ENCODE peak calls at places on chromosome 9, in seven cellular contexts. One of them, this sample, is unnamed.

GRCh38 chr9:17782750-17783149 is 203.9 kb downstream of the SH3GL2 start:
- DNase-seq in AG10803: no peak
- DNase-seq in astrocyte of the spinal cord: no peak
- DNase-seq in cardiac muscle cell: no peak
- DNase-seq in brain microvascular endothelial cell: no peak
- DNase-seq in HFF-Myc: no peak
- DNase-seq in fibroblast of pulmonary artery: no peak
- DNase-seq in this sample: no peak

GRCh38 chr9:93968451-93969327 is 13.5 kb upstream of the BARX1 start:
- DNase-seq in AG10803: no peak
- DNase-seq in astrocyte of the spinal cord: peak
- DNase-seq in cardiac muscle cell: no peak
- DNase-seq in brain microvascular endothelial cell: peak
- DNase-seq in HFF-Myc: no peak
- DNase-seq in fibroblast of pulmonary artery: no peak
- DNase-seq in this sample: no peak

GRCh38 chr9:124486778-124487490 is 20.3 kb downstream of the NR5A1 start:
- DNase-seq in AG10803: no peak
- DNase-seq in astrocyte of the spinal cord: no peak
- DNase-seq in cardiac muscle cell: no peak
- DNase-seq in brain microvascular endothelial cell: no peak
- DNase-seq in HFF-Myc: no peak
- DNase-seq in fibroblast of pulmonary artery: no peak
- DNase-seq in this sample: no peak

GRCh38 chr9:109889456-109889855 is 109.5 kb downstream of the PALM2AKAP2 start:
- DNase-seq in AG10803: no peak
- DNase-seq in astrocyte of the spinal cord: no peak
- DNase-seq in cardiac muscle cell: no peak
- DNase-seq in brain microvascular endothelial cell: no peak
- DNase-seq in HFF-Myc: no peak
- DNase-seq in fibroblast of pulmonary artery: peak
- DNase-seq in this sample: no peak

GRCh38 chr9:127608104-127608966 is 3.7 kb upstream of the STXBP1 start:
- DNase-seq in AG10803: no peak
- DNase-seq in astrocyte of the spinal cord: no peak
- DNase-seq in cardiac muscle cell: peak
- DNase-seq in brain microvascular endothelial cell: no peak
- DNase-seq in HFF-Myc: no peak
- DNase-seq in fibroblast of pulmonary artery: peak
- DNase-seq in this sample: no peak

GRCh38 chr9:130940693-130941576 is 1.9 kb upstream of the FIBCD1 start:
- DNase-seq in AG10803: no peak
- DNase-seq in astrocyte of the spinal cord: no peak
- DNase-seq in cardiac muscle cell: peak
- DNase-seq in brain microvascular endothelial cell: no peak
- DNase-seq in HFF-Myc: no peak
- DNase-seq in fibroblast of pulmonary artery: peak
- DNase-seq in this sample: no peak

GRCh38 chr9:37706290-37706689 is 47.3 kb upstream of the TRMT10B start:
- DNase-seq in AG10803: peak
- DNase-seq in astrocyte of the spinal cord: peak
- DNase-seq in cardiac muscle cell: no peak
- DNase-seq in brain microvascular endothelial cell: no peak
- DNase-seq in HFF-Myc: no peak
- DNase-seq in fibroblast of pulmonary artery: no peak
- DNase-seq in this sample: no peak

GRCh38 chr9:133141833-133142594 is 21.0 kb upstream of the RALGDS start:
- DNase-seq in AG10803: no peak
- DNase-seq in astrocyte of the spinal cord: no peak
- DNase-seq in cardiac muscle cell: no peak
- DNase-seq in brain microvascular endothelial cell: no peak
- DNase-seq in HFF-Myc: no peak
- DNase-seq in fibroblast of pulmonary artery: no peak
- DNase-seq in this sample: no peak

GRCh38 chr9:136837146-136837855 is 5.0 kb upstream of the AJM1 start:
- DNase-seq in AG10803: no peak
- DNase-seq in astrocyte of the spinal cord: no peak
- DNase-seq in cardiac muscle cell: no peak
- DNase-seq in brain microvascular endothelial cell: no peak
- DNase-seq in HFF-Myc: no peak
- DNase-seq in fibroblast of pulmonary artery: no peak
- DNase-seq in this sample: no peak

GRCh38 chr9:32500768-32501167 is 25.2 kb downstream of the RIGI start:
- DNase-seq in AG10803: no peak
- DNase-seq in astrocyte of the spinal cord: peak
- DNase-seq in cardiac muscle cell: no peak
- DNase-seq in brain microvascular endothelial cell: peak
- DNase-seq in HFF-Myc: peak
- DNase-seq in fibroblast of pulmonary artery: peak
- DNase-seq in this sample: no peak

GRCh38 chr9:137326436-137327060 is 24.5 kb upstream of the NRARP start:
- DNase-seq in AG10803: no peak
- DNase-seq in astrocyte of the spinal cord: no peak
- DNase-seq in cardiac muscle cell: no peak
- DNase-seq in brain microvascular endothelial cell: no peak
- DNase-seq in HFF-Myc: no peak
- DNase-seq in fibroblast of pulmonary artery: no peak
- DNase-seq in this sample: no peak

GRCh38 chr9:130220351-130220750 is 45.2 kb upstream of the HMCN2 start:
- DNase-seq in AG10803: peak
- DNase-seq in astrocyte of the spinal cord: no peak
- DNase-seq in cardiac muscle cell: peak
- DNase-seq in brain microvascular endothelial cell: no peak
- DNase-seq in HFF-Myc: no peak
- DNase-seq in fibroblast of pulmonary artery: peak
- DNase-seq in this sample: peak

GRCh38 chr9:84953797-84954695 is 284.5 kb downstream of the NTRK2 start:
- DNase-seq in AG10803: peak
- DNase-seq in astrocyte of the spinal cord: peak
- DNase-seq in cardiac muscle cell: peak
- DNase-seq in brain microvascular endothelial cell: peak
- DNase-seq in HFF-Myc: peak
- DNase-seq in fibroblast of pulmonary artery: peak
- DNase-seq in this sample: peak

GRCh38 chr9:127161081-127161621 is 38.7 kb upstream of the ANGPTL2 start:
- DNase-seq in AG10803: no peak
- DNase-seq in astrocyte of the spinal cord: no peak
- DNase-seq in cardiac muscle cell: no peak
- DNase-seq in brain microvascular endothelial cell: no peak
- DNase-seq in HFF-Myc: no peak
- DNase-seq in fibroblast of pulmonary artery: no peak
- DNase-seq in this sample: no peak

GRCh38 chr9:2420488-2421056 is 201.0 kb upstream of the VLDLR start:
- DNase-seq in AG10803: no peak
- DNase-seq in astrocyte of the spinal cord: no peak
- DNase-seq in cardiac muscle cell: no peak
- DNase-seq in brain microvascular endothelial cell: no peak
- DNase-seq in HFF-Myc: no peak
- DNase-seq in fibroblast of pulmonary artery: no peak
- DNase-seq in this sample: no peak

GRCh38 chr9:120715331-120715924 is 1.2 kb upstream of the MEGF9 start:
- DNase-seq in AG10803: peak
- DNase-seq in astrocyte of the spinal cord: peak
- DNase-seq in cardiac muscle cell: no peak
- DNase-seq in brain microvascular endothelial cell: peak
- DNase-seq in HFF-Myc: peak
- DNase-seq in fibroblast of pulmonary artery: peak
- DNase-seq in this sample: peak

GRCh38 chr9:137127301-137128157 is 11.4 kb upstream of the GRIN1 start:
- DNase-seq in AG10803: no peak
- DNase-seq in astrocyte of the spinal cord: no peak
- DNase-seq in cardiac muscle cell: no peak
- DNase-seq in brain microvascular endothelial cell: no peak
- DNase-seq in HFF-Myc: no peak
- DNase-seq in fibroblast of pulmonary artery: peak
- DNase-seq in this sample: peak

GRCh38 chr9:5958273-5958672 is 57.2 kb downstream of the RANBP6 start:
- DNase-seq in AG10803: no peak
- DNase-seq in astrocyte of the spinal cord: no peak
- DNase-seq in cardiac muscle cell: no peak
- DNase-seq in brain microvascular endothelial cell: no peak
- DNase-seq in HFF-Myc: no peak
- DNase-seq in fibroblast of pulmonary artery: no peak
- DNase-seq in this sample: no peak

GRCh38 chr9:14677872-14678271 is 15.4 kb downstream of the ZDHHC21 start:
- DNase-seq in AG10803: peak
- DNase-seq in astrocyte of the spinal cord: no peak
- DNase-seq in cardiac muscle cell: no peak
- DNase-seq in brain microvascular endothelial cell: no peak
- DNase-seq in HFF-Myc: no peak
- DNase-seq in fibroblast of pulmonary artery: no peak
- DNase-seq in this sample: no peak

DNA sequence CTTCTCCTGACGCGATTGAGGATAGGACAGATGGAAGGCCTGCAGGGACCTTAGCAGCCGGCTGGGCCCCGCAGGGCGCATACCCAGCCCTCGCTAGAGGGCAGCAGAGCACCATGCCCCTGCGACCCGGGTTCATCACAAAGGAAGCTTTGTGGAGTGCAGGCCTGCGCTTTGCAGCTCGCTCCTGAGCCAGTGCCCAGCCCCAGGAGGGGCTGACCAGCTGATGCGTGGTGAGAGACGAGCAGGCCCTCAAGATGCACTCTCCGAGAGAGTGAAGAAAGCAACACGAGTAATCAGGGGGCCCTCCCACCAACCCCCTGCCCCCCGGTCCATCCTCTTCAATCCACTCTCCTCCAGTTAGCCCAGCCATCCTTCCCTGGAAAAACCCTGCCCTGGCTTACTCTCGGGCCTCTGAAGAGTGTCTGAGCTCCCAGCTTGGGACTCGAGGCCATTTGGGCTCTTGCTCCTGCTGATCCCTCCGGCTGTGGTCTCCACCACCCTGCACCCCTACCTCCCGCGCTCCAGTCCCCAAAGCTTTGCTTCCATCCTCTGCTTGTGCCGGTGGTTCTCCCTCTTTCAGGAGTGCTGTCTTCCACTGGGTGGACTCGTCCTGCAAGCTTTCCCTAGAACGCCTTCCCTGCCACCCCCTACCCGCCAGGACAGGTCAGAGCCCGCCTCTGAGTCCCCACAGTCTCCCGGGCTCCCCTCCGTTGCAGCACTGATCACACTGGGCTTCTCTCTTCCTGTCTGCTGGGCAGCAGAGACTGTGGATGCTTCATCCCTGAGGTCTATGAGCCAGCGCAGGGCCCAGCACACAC is 9.1 kb upstream of the KIF12 start:
- DNase-seq in AG10803: peak
- DNase-seq in astrocyte of the spinal cord: peak
- DNase-seq in cardiac muscle cell: peak
- DNase-seq in brain microvascular endothelial cell: peak
- DNase-seq in HFF-Myc: peak
- DNase-seq in fibroblast of pulmonary artery: peak
- DNase-seq in this sample: peak
- H3K4me3 ChIP-seq in AG10803: no peak
- H3K4me3 ChIP-seq in astrocyte of the spinal cord: no peak
- H3K4me3 ChIP-seq in cardiac muscle cell: no peak
- H3K4me3 ChIP-seq in brain microvascular endothelial cell: no peak
- H3K4me3 ChIP-seq in HFF-Myc: no peak
- H3K4me3 ChIP-seq in fibroblast of pulmonary artery: no peak
- H3K4me3 ChIP-seq in this sample: no peak

GRCh38 chr9:96449844-96450612 is at the start of gene HABP4:
- DNase-seq in AG10803: peak
- DNase-seq in astrocyte of the spinal cord: peak
- DNase-seq in cardiac muscle cell: peak
- DNase-seq in brain microvascular endothelial cell: peak
- DNase-seq in HFF-Myc: peak
- DNase-seq in fibroblast of pulmonary artery: peak
- DNase-seq in this sample: peak

GRCh38 chr9:96450613-96451544 is 910 bp downstream of the HABP4 start:
- DNase-seq in AG10803: peak
- DNase-seq in astrocyte of the spinal cord: peak
- DNase-seq in cardiac muscle cell: peak
- DNase-seq in brain microvascular endothelial cell: peak
- DNase-seq in HFF-Myc: no peak
- DNase-seq in fibroblast of pulmonary artery: peak
- DNase-seq in this sample: peak

GRCh38 chr9:96457266-96457665 is 7.3 kb downstream of the HABP4 start:
- DNase-seq in AG10803: no peak
- DNase-seq in astrocyte of the spinal cord: no peak
- DNase-seq in cardiac muscle cell: no peak
- DNase-seq in brain microvascular endothelial cell: no peak
- DNase-seq in HFF-Myc: no peak
- DNase-seq in fibroblast of pulmonary artery: peak
- DNase-seq in this sample: no peak

GRCh38 chr9:96449522-96449843 is 486 bp upstream of the HABP4 start:
- DNase-seq in AG10803: no peak
- DNase-seq in astrocyte of the spinal cord: no peak
- DNase-seq in cardiac muscle cell: no peak
- DNase-seq in brain microvascular endothelial cell: no peak
- DNase-seq in HFF-Myc: no peak
- DNase-seq in fibroblast of pulmonary artery: no peak
- DNase-seq in this sample: no peak

DNA sequence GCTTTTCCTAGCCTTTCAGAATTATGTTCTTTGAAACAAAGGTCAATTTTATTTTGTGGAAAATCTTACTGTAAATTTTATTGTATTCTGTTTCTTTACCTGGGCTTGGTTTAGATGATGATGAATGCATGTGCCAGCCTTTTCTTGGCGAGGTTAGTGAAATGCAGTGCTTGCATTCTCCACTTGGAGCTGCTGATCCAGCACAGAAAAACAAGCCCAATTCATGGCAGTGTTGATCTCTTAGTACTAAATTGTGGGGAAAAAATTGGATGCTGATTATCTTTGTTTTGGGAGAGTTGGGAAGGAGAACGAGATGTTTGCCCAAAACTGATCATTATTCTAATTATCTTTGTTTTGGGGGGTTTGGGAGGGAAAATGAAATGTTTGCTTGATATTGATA is 3.7 kb downstream of the HABP4 start:
- DNase-seq in AG10803: peak
- DNase-seq in astrocyte of the spinal cord: peak
- DNase-seq in cardiac muscle cell: peak
- DNase-seq in brain microvascular endothelial cell: peak
- DNase-seq in HFF-Myc: no peak
- DNase-seq in fibroblast of pulmonary artery: peak
- DNase-seq in this sample: peak
- TF ChIP-seq CTCF in AG10803: peak
- TF ChIP-seq CTCF in astrocyte of the spinal cord: peak
- TF ChIP-seq CTCF in cardiac muscle cell: peak
- TF ChIP-seq CTCF in brain microvascular endothelial cell: peak
- TF ChIP-seq CTCF in HFF-Myc: peak
- TF ChIP-seq CTCF in fibroblast of pulmonary artery: peak
- TF ChIP-seq CTCF in this sample: peak

GRCh38 chr9:8751531-8751930 is 952.0 kb upstream of the DMAC1 start:
- DNase-seq in AG10803: no peak
- DNase-seq in astrocyte of the spinal cord: peak
- DNase-seq in cardiac muscle cell: no peak
- DNase-seq in brain microvascular endothelial cell: no peak
- DNase-seq in HFF-Myc: no peak
- DNase-seq in fibroblast of pulmonary artery: no peak
- DNase-seq in this sample: peak

GRCh38 chr9:8745347-8745746 is 945.8 kb upstream of the DMAC1 start:
- DNase-seq in AG10803: no peak
- DNase-seq in astrocyte of the spinal cord: no peak
- DNase-seq in cardiac muscle cell: no peak
- DNase-seq in brain microvascular endothelial cell: no peak
- DNase-seq in HFF-Myc: no peak
- DNase-seq in fibroblast of pulmonary artery: no peak
- DNase-seq in this sample: no peak

GRCh38 chr9:8750639-8751041 is 951.1 kb upstream of the DMAC1 start:
- DNase-seq in AG10803: no peak
- DNase-seq in astrocyte of the spinal cord: peak
- DNase-seq in cardiac muscle cell: peak
- DNase-seq in brain microvascular endothelial cell: no peak
- DNase-seq in HFF-Myc: no peak
- DNase-seq in fibroblast of pulmonary artery: peak
- DNase-seq in this sample: peak
- H3K4me3 ChIP-seq in AG10803: no peak
- H3K4me3 ChIP-seq in astrocyte of the spinal cord: no peak
- H3K4me3 ChIP-seq in cardiac muscle cell: no peak
- H3K4me3 ChIP-seq in brain microvascular endothelial cell: no peak
- H3K4me3 ChIP-seq in HFF-Myc: no peak
- H3K4me3 ChIP-seq in fibroblast of pulmonary artery: no peak
- H3K4me3 ChIP-seq in this sample: no peak

GRCh38 chr9:78365979-78366697 is 69.2 kb downstream of the PSAT1 start:
- DNase-seq in AG10803: peak
- DNase-seq in astrocyte of the spinal cord: peak
- DNase-seq in cardiac muscle cell: peak
- DNase-seq in brain microvascular endothelial cell: no peak
- DNase-seq in HFF-Myc: no peak
- DNase-seq in fibroblast of pulmonary artery: peak
- DNase-seq in this sample: peak
- TF ChIP-seq CTCF in AG10803: peak
- TF ChIP-seq CTCF in astrocyte of the spinal cord: peak
- TF ChIP-seq CTCF in cardiac muscle cell: peak
- TF ChIP-seq CTCF in brain microvascular endothelial cell: peak
- TF ChIP-seq CTCF in HFF-Myc: peak
- TF ChIP-seq CTCF in fibroblast of pulmonary artery: peak
- TF ChIP-seq CTCF in this sample: peak

This sample was measured in fibroblast of the aortic adventitia.